ENCODE peak calls at places on chromosomes 3 and 15, in nine cellular contexts. J, F, I, Z, M, T, X, D and P are unnamed samples.

GRCh38 chr15:65212097-65212496 is 824 bp upstream of the CILP start:
- DNase-seq in J (no peak), Z (no peak), T (peak; percentile 42), I (peak; percentile 78), D (no peak), X (peak; percentile 67), M (peak; percentile 38), F (no peak), P (no peak)

GRCh38 chr3:169822983-169823382 is 10.3 kb upstream of the LRRC34 start:
- DNase-seq in M (no peak), J (no peak), I (no peak), F (no peak), T (no peak), D (peak; percentile 40), Z (no peak), X (peak; percentile 65), P (no peak)

GRCh38 chr3:65591313-65591712 is 447.4 kb downstream of the MAGI1 start:
- DNase-seq in T (no peak), J (no peak), F (no peak), X (no peak), M (no peak), I (no peak), Z (no peak), D (no peak), P (no peak)

GRCh38 chr15:86988075-86988474 is 908.4 kb downstream of the AGBL1 start:
- DNase-seq in F (no peak), D (no peak), Z (no peak), M (no peak), I (no peak), J (no peak), T (no peak), X (no peak), P (no peak)

GRCh38 chr15:75052972-75053747 is 29.8 kb downstream of the PPCDC start:
- DNase-seq in I (no peak), X (no peak), J (no peak), Z (no peak), M (no peak), T (peak; percentile 58), F (no peak), D (no peak), P (no peak)

GRCh38 chr3:78221300-78221699 is 1181.4 kb downstream of the ROBO2 start:
- DNase-seq in D (no peak), M (no peak), J (no peak), I (peak; percentile 10), X (no peak), T (no peak), F (no peak), Z (peak; percentile 20), P (no peak)

GRCh38 chr3:194275231-194275671 is 75.9 kb downstream of the CPN2 start:
- DNase-seq in J (no peak), X (peak; percentile 63), T (no peak), I (no peak), D (no peak), Z (no peak), F (no peak), M (no peak), P (peak; percentile 21)

GRCh38 chr3:53342353-53342752 is 5.0 kb downstream of the DCP1A start:
- DNase-seq in J (no peak), D (no peak), Z (peak; percentile 26), M (no peak), T (no peak), I (no peak), X (no peak), F (no peak), P (no peak)

GRCh38 chr15:82875411-82876003 is 66.1 kb downstream of the WHAMM start:
- DNase-seq in F (no peak), D (no peak), T (no peak), I (no peak), J (no peak), X (peak; percentile 80), Z (peak; percentile 62), M (no peak), P (no peak)

GRCh38 chr15:90035835-90036220 is 34.7 kb downstream of the ZNF710 start:
- DNase-seq in M (no peak), X (no peak), I (no peak), T (no peak), Z (no peak), F (no peak), D (no peak), J (no peak), P (no peak)

GRCh38 chr3:3085782-3086181 is 24.4 kb downstream of the IL5RA start:
- DNase-seq in T (no peak), F (no peak), X (no peak), Z (no peak), J (no peak), D (no peak), M (no peak), I (no peak), P (no peak)

GRCh38 chr15:40845511-40846284 is 1.9 kb downstream of the SPINT1 start:
- DNase-seq in X (peak; percentile 69), T (peak; percentile 86), M (no peak), J (no peak), F (peak; percentile 94), D (no peak), I (no peak), Z (peak; percentile 94), P (no peak)

GRCh38 chr15:57345584-57345983 is 30.7 kb upstream of the CGNL1 start:
- DNase-seq in F (no peak), Z (peak; percentile 28), J (no peak), T (peak; percentile 54), M (no peak), D (peak; percentile 22), I (peak; percentile 77), X (peak; percentile 67), P (no peak)

GRCh38 chr3:136836511-136837156 is 17.7 kb downstream of the SLC35G2 start:
- DNase-seq in Z (no peak), D (no peak), M (no peak), I (no peak), F (no peak), T (no peak), X (peak; percentile 84), J (no peak), P (no peak)

GRCh38 chr3:4531478-4532025 is 38.4 kb downstream of the ITPR1 start:
- DNase-seq in T (no peak), D (no peak), J (no peak), X (no peak), Z (peak; percentile 33), M (no peak), I (no peak), F (no peak), P (no peak)

GRCh38 chr3:23981136-23981535 is 36.0 kb downstream of the NR1D2 start:
- DNase-seq in X (no peak), Z (no peak), I (no peak), T (no peak), M (no peak), D (no peak), J (no peak), F (no peak), P (no peak)

GRCh38 chr3:23739536-23739935 is 66.2 kb upstream of the UBE2E1 start:
- DNase-seq in J (no peak), M (no peak), X (peak; percentile 3), I (no peak), T (no peak), D (no peak), Z (peak; percentile 76), F (no peak), P (no peak)

GRCh38 chr3:21876742-21877141 is 125.7 kb upstream of the ZNF385D start:
- DNase-seq in Z (no peak), F (no peak), I (no peak), J (no peak), M (no peak), T (no peak), D (no peak), X (peak; percentile 71), P (no peak)

GRCh38 chr3:151611464-151611863 is 122.3 kb upstream of the AADACL2 start:
- DNase-seq in F (no peak), I (no peak), M (no peak), D (no peak), Z (no peak), J (no peak), T (no peak), X (no peak), P (no peak)

GRCh38 chr3:10753964-10754363 is 62.1 kb upstream of the SLC6A11 start:
- DNase-seq in D (no peak), F (peak; percentile 32), X (no peak), Z (peak; percentile 37), M (no peak), J (no peak), T (peak; percentile 18), I (no peak), P (no peak)

GRCh38 chr15:78914027-78914764 is 30.6 kb downstream of the CTSH start:
- DNase-seq in D (no peak), Z (peak; percentile 63), T (peak; percentile 14), I (peak; percentile 54), X (peak; percentile 19), J (no peak), M (no peak), F (peak; percentile 57), P (no peak)

GRCh38 chr3:125059488-125060245 is 3.9 kb upstream of the HEG1 start:
- DNase-seq in Z (peak; percentile 55), X (no peak), F (no peak), D (no peak), T (no peak), M (no peak), I (peak; percentile 64), J (no peak), P (no peak)

GRCh38 chr3:46222435-46223161 is 14.5 kb upstream of the CCR1 start:
- DNase-seq in J (no peak), I (no peak), D (no peak), Z (no peak), F (no peak), M (no peak), T (no peak), X (no peak), P (no peak)

GRCh38 chr3:113468536-113468935 is 27.2 kb upstream of the CFAP44 start:
- DNase-seq in Z (no peak), I (no peak), X (no peak), M (no peak), J (no peak), T (no peak), D (no peak), F (no peak), P (no peak)

GRCh38 chr3:13714251-13714916 is 165.5 kb downstream of the FBLN2 start:
- DNase-seq in T (no peak), Z (no peak), X (no peak), J (no peak), M (no peak), F (peak; percentile 1), D (no peak), I (no peak), P (no peak)

GRCh38 chr15:69853572-69853971 is 244.1 kb downstream of the TLE3 start:
- DNase-seq in I (peak; percentile 22), D (no peak), F (no peak), Z (peak; percentile 98), M (no peak), T (no peak), J (no peak), X (no peak), P (no peak)

GRCh38 chr15:98943609-98944111 is 63.9 kb downstream of the PGPEP1L start:
- DNase-seq in I (no peak), M (no peak), Z (peak; percentile 3), J (no peak), F (no peak), T (no peak), D (peak; percentile 3), X (no peak), P (no peak)

GRCh38 chr15:75145027-75145841 is 56.4 kb upstream of the C15orf39 start:
- DNase-seq in I (peak; percentile 22), F (no peak), J (no peak), D (no peak), T (peak; percentile 84), X (no peak), Z (peak; percentile 16), M (no peak), P (no peak)

GRCh38 chr15:67068724-67069400 is 3.5 kb downstream of the SMAD3 start:
- DNase-seq in X (no peak), T (no peak), I (peak; percentile 20), J (no peak), F (no peak), M (no peak), Z (peak; percentile 42), D (no peak), P (no peak)

GRCh38 chr3:11379238-11379823 is 107.1 kb downstream of the ATG7 start:
- DNase-seq in J (no peak), X (peak; percentile 59), T (peak; percentile 24), F (peak; percentile 20), M (peak; percentile 19), D (peak; percentile 42), Z (peak; percentile 56), I (no peak), P (no peak)

GRCh38 chr3:46981932-46982471 is 2.5 kb downstream of the NBEAL2 start:
- DNase-seq in X (peak; percentile 9), M (no peak), Z (peak; percentile 44), J (no peak), F (peak; percentile 73), T (no peak), I (no peak), D (no peak), P (no peak)